ENCODE peak calls at places on chromosomes 16 and 17, in four cellular contexts. E is effector memory CD4-positive, alpha-beta T cell; H is body of pancreas; O is tibial nerve. S is an unnamed sample. For H3K4me1, the result is how much of the 10 kb centered on the place peaks cover.

GRCh38 chr16:8768701-8769100 is 28.7 kb downstream of the TMEM186 start:
- DNase-seq in O (no peak), H (no peak), E (no peak), S (no peak)

GRCh38 chr16:65106792-65107191 is 15.1 kb downstream of the CDH11 start:
- DNase-seq in O (no peak), H (no peak), E (no peak), S (no peak)

GRCh38 chr17:10001296-10001904 is 96.3 kb upstream of the RCVRN start:
- DNase-seq in H (no peak), E (no peak), O (no peak), S (no peak)

GRCh38 chr17:75774988-75775668 is 9.5 kb upstream of the UNK start:
- DNase-seq in H (no peak), E (no peak), O (peak), S (no peak)

GRCh38 chr17:29588561-29589411 is 662 bp downstream of the GIT1 start:
- DNase-seq in E (peak), O (no peak), H (peak), S (peak)

GRCh38 chr17:30093463-30094147 is 23.0 kb upstream of the NSRP1 start:
- DNase-seq in O (no peak), H (peak), E (peak), S (no peak)

GRCh38 chr17:57853695-57854094 is 3.9 kb upstream of the MRPS23 start:
- DNase-seq in O (no peak), E (no peak), H (peak), S (no peak)

GRCh38 chr16:83933885-83934683 is 19.0 kb upstream of the OSGIN1 start:
- DNase-seq in O (no peak), H (no peak), E (no peak), S (peak)

GRCh38 chr17:57953703-57954420 is 1.4 kb downstream of the CUEDC1 start:
- DNase-seq in H (no peak), E (no peak), O (no peak), S (peak)

GRCh38 chr17:27512511-27513346 is 56.5 kb downstream of the KSR1 start:
- DNase-seq in H (no peak), E (no peak), O (no peak), S (no peak)

GRCh38 chr17:16026895-16027294 is 27.3 kb downstream of the TTC19 start:
- DNase-seq in H (no peak), E (no peak), O (no peak), S (no peak)

GRCh38 chr17:14748036-14748715 is 447.3 kb downstream of the HS3ST3B1 start:
- DNase-seq in E (no peak), O (no peak), H (no peak), S (peak)

GRCh38 chr17:50668025-50668837 is 33.5 kb downstream of the ABCC3 start:
- DNase-seq in H (no peak), O (no peak), E (no peak), S (no peak)

GRCh38 chr16:81618661-81619060 is 160.4 kb upstream of the PLCG2 start:
- DNase-seq in E (no peak), H (no peak), O (no peak), S (no peak)

GRCh38 chr16:88746511-88746910 is 38.5 kb downstream of the PIEZO1 start:
- DNase-seq in O (no peak), H (no peak), E (no peak), S (no peak)

GRCh38 chr17:75430159-75430748 is 24.8 kb upstream of the GRB2 start:
- DNase-seq in E (no peak), O (no peak), H (no peak), S (no peak)

GRCh38 chr16:3026003-3026378 is 2.2 kb downstream of the THOC6 start:
- DNase-seq in H (no peak), E (no peak), O (no peak), S (no peak)
- H3K4me1 ChIP-seq in H (half or more), E (under half), O (under half), S (under half)

DNA sequence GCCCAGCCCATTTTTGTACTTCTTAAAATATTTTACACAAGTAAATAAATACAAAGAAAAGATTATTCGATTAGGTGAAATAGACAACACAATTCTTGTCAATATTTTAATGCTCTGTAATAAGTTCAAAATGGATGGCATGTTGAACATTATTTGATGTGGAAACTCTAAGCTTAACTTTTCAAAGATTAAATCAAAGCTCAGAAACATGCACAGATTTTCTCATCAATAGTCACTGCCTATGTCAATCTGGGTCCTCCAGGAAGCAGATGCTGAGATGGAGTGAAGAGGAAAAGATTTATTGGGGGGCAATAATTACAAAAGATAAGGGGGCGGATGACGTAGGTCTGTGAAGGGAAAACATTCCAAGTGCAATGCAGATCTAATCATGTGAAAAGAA is 50.5 kb downstream of the COPRS start:
- DNase-seq in E (no peak), O (no peak), H (no peak), S (no peak)
- H3K27ac ChIP-seq in E (no peak), O (no peak), H (no peak), S (no peak)

GRCh38 chr16:54033747-54034146 is 252.8 kb downstream of the IRX3 start:
- DNase-seq in H (no peak), O (no peak), E (no peak), S (no peak)

GRCh38 chr16:54030451-54030850 is 256.1 kb downstream of the IRX3 start:
- DNase-seq in H (no peak), E (no peak), O (no peak), S (no peak)

GRCh38 chr16:54031107-54031760 is 255.4 kb downstream of the IRX3 start:
- DNase-seq in H (no peak), O (no peak), E (no peak), S (no peak)

GRCh38 chr16:54040480-54040879 is 246.1 kb downstream of the IRX3 start:
- DNase-seq in O (no peak), H (no peak), E (no peak), S (no peak)

DNA sequence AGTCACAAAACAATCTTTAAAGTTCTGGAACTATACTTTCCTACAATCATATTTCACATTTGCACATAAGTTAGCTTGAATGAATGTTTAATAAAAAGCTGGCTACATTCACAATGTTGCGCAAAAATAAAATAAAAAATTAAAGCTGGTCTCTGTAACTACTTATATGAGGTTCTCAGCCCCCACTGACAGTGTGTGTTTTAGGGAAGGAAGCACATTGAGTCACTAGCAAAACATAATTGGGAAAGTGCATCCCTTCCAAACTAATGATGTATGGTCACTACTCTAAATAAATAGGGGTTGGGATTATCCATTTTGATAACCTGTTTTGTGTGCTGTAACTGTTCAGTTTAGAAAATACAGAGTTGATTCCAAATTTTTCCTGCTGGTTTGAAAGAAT is 251.9 kb downstream of the IRX3 start:
- DNase-seq in O (no peak), E (no peak), H (no peak), S (no peak)
- H3K4me1 ChIP-seq in O (under half), E (under half), H (under half), S (under half)

GRCh38 chr17:18988546-18989173 is 15.9 kb downstream of the FAM83G start:
- DNase-seq in O (no peak), H (peak), E (no peak), S (peak)
- H3K27ac ChIP-seq in O (peak), H (peak), E (no peak), S (no peak)

DNA sequence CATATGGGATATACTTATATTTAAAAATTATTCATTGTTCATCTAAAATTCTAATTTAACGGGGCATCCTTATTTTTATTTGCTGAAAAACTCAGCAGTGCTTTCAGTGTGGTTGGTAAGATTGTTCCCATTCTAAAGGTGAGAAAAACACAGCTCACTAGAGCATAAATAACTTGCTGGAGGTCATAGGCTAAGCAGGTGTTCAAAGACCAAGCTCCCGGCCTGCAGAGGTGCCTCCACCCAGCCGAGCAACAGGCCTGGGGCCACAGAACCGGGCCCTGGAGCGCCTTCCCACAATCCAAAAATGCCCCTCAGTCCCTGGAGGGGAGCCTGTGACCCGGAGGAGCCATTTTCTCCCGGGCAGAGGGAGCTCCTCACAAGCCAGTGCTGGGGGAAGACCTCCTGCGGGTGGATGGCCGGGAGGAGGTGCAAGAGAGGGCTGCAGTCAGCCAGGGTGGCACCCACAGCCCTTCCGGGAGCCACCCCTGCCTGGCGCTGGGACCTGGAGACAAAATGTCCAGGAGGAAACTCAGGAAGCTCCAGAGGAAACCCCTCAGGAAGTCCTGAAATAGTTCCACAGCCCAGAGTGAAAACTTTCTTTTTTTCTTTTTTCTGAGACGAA is 14.7 kb downstream of the ABR start:
- DNase-seq in O (no peak), H (no peak), E (no peak), S (no peak)
- H3K4me1 ChIP-seq in O (under half), H (under half), E (under half), S (under half)

GRCh38 chr16:31404353-31405064 is 11.4 kb downstream of the ITGAD start:
- DNase-seq in O (no peak), E (no peak), H (no peak), S (no peak)
- H3K27ac ChIP-seq in O (no peak), E (no peak), H (no peak), S (no peak)

GRCh38 chr16:17246974-17247718 is 223.6 kb downstream of the XYLT1 start:
- DNase-seq in H (no peak), E (no peak), O (no peak), S (no peak)

GRCh38 chr16:17246577-17246885 is 224.2 kb downstream of the XYLT1 start:
- DNase-seq in E (no peak), O (no peak), H (no peak), S (no peak)

GRCh38 chr16:17244865-17245264 is 225.9 kb downstream of the XYLT1 start:
- DNase-seq in O (no peak), H (no peak), E (no peak), S (no peak)

GRCh38 chr16:17241264-17241835 is 229.4 kb downstream of the XYLT1 start:
- DNase-seq in E (no peak), H (no peak), O (no peak), S (no peak)

DNA sequence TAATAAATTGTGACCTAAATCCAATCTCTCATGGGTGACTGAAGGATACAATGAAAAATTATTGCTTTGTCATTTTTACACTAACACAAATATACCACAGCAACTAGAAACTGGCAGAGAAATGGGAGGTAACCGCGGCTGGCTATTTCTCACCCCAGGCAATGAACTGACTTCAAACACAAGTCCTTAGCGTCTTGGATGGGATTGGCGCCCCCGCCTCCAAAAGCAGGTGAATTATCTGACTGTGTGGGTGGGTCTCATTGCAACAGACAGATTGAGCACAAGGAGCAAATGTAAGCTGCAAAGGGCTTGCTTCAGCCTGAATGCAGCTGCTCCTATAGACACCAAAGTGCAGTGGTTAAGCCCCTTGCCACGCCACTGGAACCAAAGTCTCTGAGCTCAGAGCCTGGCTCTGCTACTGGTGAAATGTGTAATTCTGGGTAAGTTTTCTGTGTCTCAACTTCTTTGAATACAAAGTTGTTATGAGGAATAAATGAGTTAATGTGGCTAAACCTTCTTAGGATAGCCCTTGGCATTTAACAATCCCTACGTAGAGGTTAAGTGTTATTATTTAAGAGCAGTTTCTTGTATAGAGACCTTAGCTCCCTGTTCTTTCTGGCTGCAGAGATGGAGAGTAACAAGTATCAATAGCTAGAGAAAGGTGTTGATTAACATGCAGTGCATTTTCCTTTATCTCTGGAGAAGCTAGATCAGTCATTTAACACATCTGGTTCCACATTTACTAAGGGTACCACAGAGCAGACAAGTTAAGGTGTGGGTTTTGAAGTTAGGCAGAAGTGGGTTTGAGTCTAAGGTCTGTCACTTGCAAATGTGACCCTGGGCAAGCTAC is 224.8 kb downstream of the XYLT1 start:
- DNase-seq in O (no peak), E (no peak), H (no peak), S (no peak)
- H3K4me1 ChIP-seq in O (under half), E (under half), H (under half), S (under half)

GRCh38 chr16:28196331-28196987 is 15.3 kb downstream of the XPO6 start:
- DNase-seq in O (no peak), H (no peak), E (no peak), S (no peak)
- H3K27ac ChIP-seq in O (no peak), H (no peak), E (peak), S (no peak)

GRCh38 chr17:77478899-77479298 is 338.1 kb downstream of the SEC14L1 start:
- DNase-seq in E (no peak), O (no peak), H (no peak), S (no peak)
- H3K4me1 ChIP-seq in E (half or more), O (half or more), H (under half), S (under half)